ENCODE peak calls at places on chromosomes 12 and 14, in six cellular contexts. One of them, this sample, is unnamed.

GRCh38 chr14:32457213-32457920 is 128.3 kb downstream of the AKAP6 start:
- DNase-seq in NCI-H1092: no peak
- DNase-seq in left colon: peak; percentile 55
- DNase-seq in NCI-H774: no peak
- DNase-seq in mucosa of gallbladder: peak; percentile 61
- DNase-seq in NCI-H187: no peak
- DNase-seq in this sample: no peak

GRCh38 chr12:132766380-132767085 is 4.9 kb upstream of the ANKLE2 start:
- DNase-seq in NCI-H1092: no peak
- DNase-seq in left colon: peak; percentile 52
- DNase-seq in NCI-H774: no peak
- DNase-seq in mucosa of gallbladder: peak; percentile 28
- DNase-seq in NCI-H187: no peak
- DNase-seq in this sample: no peak

GRCh38 chr14:100673085-100673806 is 53.4 kb upstream of the DLK1 start:
- DNase-seq in NCI-H1092: peak; percentile 97
- DNase-seq in left colon: peak; percentile 86
- DNase-seq in NCI-H774: peak; percentile 94
- DNase-seq in mucosa of gallbladder: peak; percentile 82
- DNase-seq in NCI-H187: peak; percentile 72
- DNase-seq in this sample: peak; percentile 71

GRCh38 chr12:54378791-54379400 is 5.6 kb downstream of the ZNF385A start:
- DNase-seq in NCI-H1092: peak; percentile 66
- DNase-seq in left colon: no peak
- DNase-seq in NCI-H774: peak; percentile 75
- DNase-seq in mucosa of gallbladder: no peak
- DNase-seq in NCI-H187: no peak
- DNase-seq in this sample: peak; percentile 59

GRCh38 chr12:4440187-4440941 is 5.3 kb downstream of the FGF6 start:
- DNase-seq in NCI-H1092: no peak
- DNase-seq in left colon: no peak
- DNase-seq in NCI-H774: no peak
- DNase-seq in mucosa of gallbladder: peak; percentile 1
- DNase-seq in NCI-H187: no peak
- DNase-seq in this sample: no peak

GRCh38 chr12:88308825-88309224 is 166.7 kb downstream of the TMTC3 start:
- DNase-seq in NCI-H1092: no peak
- DNase-seq in left colon: no peak
- DNase-seq in NCI-H774: no peak
- DNase-seq in mucosa of gallbladder: no peak
- DNase-seq in NCI-H187: no peak
- DNase-seq in this sample: no peak

GRCh38 chr14:100616854-100617714 is 29.9 kb upstream of the BEGAIN start:
- DNase-seq in NCI-H1092: no peak
- DNase-seq in left colon: peak; percentile 14
- DNase-seq in NCI-H774: no peak
- DNase-seq in mucosa of gallbladder: no peak
- DNase-seq in NCI-H187: no peak
- DNase-seq in this sample: no peak

GRCh38 chr14:58752782-58753181 is 115.0 kb downstream of the DACT1 start:
- DNase-seq in NCI-H1092: no peak
- DNase-seq in left colon: peak; percentile 90
- DNase-seq in NCI-H774: no peak
- DNase-seq in mucosa of gallbladder: peak; percentile 93
- DNase-seq in NCI-H187: no peak
- DNase-seq in this sample: peak; percentile 88

GRCh38 chr12:95096852-95097251 is 23.4 kb upstream of the NR2C1 start:
- DNase-seq in NCI-H1092: peak; percentile 2
- DNase-seq in left colon: no peak
- DNase-seq in NCI-H774: no peak
- DNase-seq in mucosa of gallbladder: peak; percentile 66
- DNase-seq in NCI-H187: no peak
- DNase-seq in this sample: no peak

GRCh38 chr14:50394713-50395112 is 2.0 kb downstream of the CDKL1 start:
- DNase-seq in NCI-H1092: no peak
- DNase-seq in left colon: no peak
- DNase-seq in NCI-H774: no peak
- DNase-seq in mucosa of gallbladder: no peak
- DNase-seq in NCI-H187: no peak
- DNase-seq in this sample: no peak

GRCh38 chr12:3304436-3305135 is 186.4 kb upstream of the PRMT8 start:
- DNase-seq in NCI-H1092: peak; percentile 76
- DNase-seq in left colon: no peak
- DNase-seq in NCI-H774: peak; percentile 81
- DNase-seq in mucosa of gallbladder: no peak
- DNase-seq in NCI-H187: no peak
- DNase-seq in this sample: no peak

GRCh38 chr14:37903561-37904191 is 304.0 kb upstream of the SSTR1 start:
- DNase-seq in NCI-H1092: peak; percentile 61
- DNase-seq in left colon: no peak
- DNase-seq in NCI-H774: peak; percentile 27
- DNase-seq in mucosa of gallbladder: no peak
- DNase-seq in NCI-H187: no peak
- DNase-seq in this sample: no peak

GRCh38 chr14:69439516-69440270 is 41.2 kb downstream of the SLC39A9 start:
- DNase-seq in NCI-H1092: no peak
- DNase-seq in left colon: no peak
- DNase-seq in NCI-H774: no peak
- DNase-seq in mucosa of gallbladder: no peak
- DNase-seq in NCI-H187: no peak
- DNase-seq in this sample: no peak

GRCh38 chr14:106506901-106507305 is 980.5 kb downstream of the TMEM121 start:
- DNase-seq in NCI-H1092: no peak
- DNase-seq in left colon: no peak
- DNase-seq in NCI-H774: no peak
- DNase-seq in mucosa of gallbladder: no peak
- DNase-seq in NCI-H187: no peak
- DNase-seq in this sample: no peak

GRCh38 chr12:116194935-116195431 is 82.5 kb downstream of the MED13L start:
- DNase-seq in NCI-H1092: no peak
- DNase-seq in left colon: no peak
- DNase-seq in NCI-H774: no peak
- DNase-seq in mucosa of gallbladder: no peak
- DNase-seq in NCI-H187: no peak
- DNase-seq in this sample: no peak

GRCh38 chr12:6386038-6386437 is 2.1 kb downstream of the LTBR start:
- DNase-seq in NCI-H1092: no peak
- DNase-seq in left colon: no peak
- DNase-seq in NCI-H774: no peak
- DNase-seq in mucosa of gallbladder: no peak
- DNase-seq in NCI-H187: no peak
- DNase-seq in this sample: no peak

GRCh38 chr14:36519431-36520321 is at the start of gene NKX2-1:
- DNase-seq in NCI-H1092: peak; percentile 90
- DNase-seq in left colon: no peak
- DNase-seq in NCI-H774: peak; percentile 86
- DNase-seq in mucosa of gallbladder: no peak
- DNase-seq in NCI-H187: peak; percentile 97
- DNase-seq in this sample: no peak

GRCh38 chr14:103442288-103442687 is 57.1 kb downstream of the MARK3 start:
- DNase-seq in NCI-H1092: no peak
- DNase-seq in left colon: no peak
- DNase-seq in NCI-H774: no peak
- DNase-seq in mucosa of gallbladder: no peak
- DNase-seq in NCI-H187: no peak
- DNase-seq in this sample: no peak

GRCh38 chr12:32331133-32331532 is 68.2 kb upstream of the FGD4 start:
- DNase-seq in NCI-H1092: no peak
- DNase-seq in left colon: no peak
- DNase-seq in NCI-H774: no peak
- DNase-seq in mucosa of gallbladder: no peak
- DNase-seq in NCI-H187: no peak
- DNase-seq in this sample: no peak

GRCh38 chr12:67827820-67828383 is 161.3 kb upstream of the IFNG-AS1 start:
- DNase-seq in NCI-H1092: no peak
- DNase-seq in left colon: no peak
- DNase-seq in NCI-H774: no peak
- DNase-seq in mucosa of gallbladder: peak; percentile 27
- DNase-seq in NCI-H187: no peak
- DNase-seq in this sample: no peak

GRCh38 chr12:82383930-82384513 is 25.7 kb downstream of the METTL25 start:
- DNase-seq in NCI-H1092: no peak
- DNase-seq in left colon: no peak
- DNase-seq in NCI-H774: no peak
- DNase-seq in mucosa of gallbladder: no peak
- DNase-seq in NCI-H187: no peak
- DNase-seq in this sample: no peak

GRCh38 chr14:90784621-90785270 is 31.5 kb downstream of the TTC7B start:
- DNase-seq in NCI-H1092: no peak
- DNase-seq in left colon: no peak
- DNase-seq in NCI-H774: no peak
- DNase-seq in mucosa of gallbladder: no peak
- DNase-seq in NCI-H187: no peak
- DNase-seq in this sample: no peak

GRCh38 chr12:111467092-111467861 is 61.6 kb downstream of the SH2B3 start:
- DNase-seq in NCI-H1092: no peak
- DNase-seq in left colon: no peak
- DNase-seq in NCI-H774: peak; percentile 44
- DNase-seq in mucosa of gallbladder: no peak
- DNase-seq in NCI-H187: no peak
- DNase-seq in this sample: no peak

This sample was measured in ureter.